ENCODE peak calls at places on chromosome 13, in five cellular contexts. Y is COR-L47; D is GM12865; G is fibroblast of the aortic adventitia; M is stimulated activated CD4-positive, alpha-beta T cell treated with anti-CD3 and anti-CD28 coated beads, Interleukin-2, amount 100 ng/mL, for 4 hours. N is an unnamed sample.

GRCh38 chr13:39253774-39254173 is 215.5 kb downstream of the NHLRC3 start:
- DNase-seq in G (peak), D (no peak), M (no peak), Y (no peak), N (peak)

GRCh38 chr13:87052731-87053130 is 618.4 kb upstream of the SLITRK5 start:
- DNase-seq in G (peak), M (no peak), D (no peak), Y (no peak), N (peak)

GRCh38 chr13:73417012-73417615 is 358.3 kb downstream of the KLF5 start:
- DNase-seq in G (no peak), Y (peak), M (no peak), D (peak), N (peak)

GRCh38 chr13:110914293-110915056 is 394 bp downstream of the ANKRD10 start:
- DNase-seq in Y (peak), G (peak), M (peak), D (peak), N (peak)

GRCh38 chr13:110560606-110561334 is 752 bp downstream of the RAB20 start:
- DNase-seq in D (no peak), G (peak), Y (no peak), M (no peak), N (peak)

GRCh38 chr13:68190826-68191225 is 960.7 kb upstream of the PCDH9 start:
- DNase-seq in D (no peak), G (peak), Y (no peak), M (no peak), N (no peak)

GRCh38 chr13:102726430-102726829 is 31.6 kb upstream of the METTL21C start:
- DNase-seq in D (peak), Y (no peak), M (no peak), G (no peak), N (no peak)

GRCh38 chr13:108326318-108326717 is 56.8 kb downstream of the TNFSF13B start:
- DNase-seq in G (no peak), D (peak), Y (no peak), M (no peak), N (no peak)

GRCh38 chr13:28355822-28356371 is 139.0 kb downstream of the FLT1 start:
- DNase-seq in M (no peak), G (peak), D (no peak), Y (no peak), N (peak)

GRCh38 chr13:48578516-48579166 is 45.8 kb upstream of the RCBTB2 start:
- DNase-seq in D (peak), Y (no peak), G (no peak), M (no peak), N (no peak)

GRCh38 chr13:49935171-49936084 is 712 bp downstream of the SPRYD7 start:
- DNase-seq in Y (peak), G (peak), M (peak), D (peak), N (peak)

N was measured in GM23248.